ENCODE peak calls at places on chromosomes 12 and 14, in ten cellular contexts. C, F, I, W, X, H, U, R, P and O are unnamed samples.

GRCh38 chr14:22226381-22226780 is 362.6 kb downstream of the DAD1 start:
- DNase-seq in C (peak), F (no peak), I (no peak), W (no peak), X (no peak), H (no peak), U (peak), R (no peak), P (peak), O (no peak)

GRCh38 chr14:93184391-93185332 is at the start of the genes LYSET and MOAP1:
- DNase-seq in C (peak), F (peak), I (peak), W (peak), X (peak), H (peak), U (peak), R (peak), P (peak), O (peak)

GRCh38 chr14:39974036-39974435 is 541.8 kb upstream of the FBXO33 start:
- DNase-seq in C (no peak), F (no peak), I (no peak), W (no peak), X (no peak), H (no peak), U (no peak), R (no peak), P (no peak), O (no peak)

GRCh38 chr12:113479578-113480335 is 8.1 kb upstream of the LHX5 start:
- DNase-seq in C (no peak), F (no peak), I (no peak), W (no peak), X (peak), H (peak), U (no peak), R (peak), P (no peak), O (no peak)

GRCh38 chr12:91858186-91858585 is 287.5 kb downstream of the BTG1 start:
- DNase-seq in C (no peak), F (no peak), I (no peak), W (no peak), X (no peak), H (no peak), U (no peak), R (no peak), P (no peak), O (no peak)

GRCh38 chr14:51511265-51511664 is 140.4 kb upstream of the FRMD6 start:
- DNase-seq in C (no peak), F (no peak), I (no peak), W (no peak), X (no peak), H (no peak), U (no peak), R (no peak), P (no peak), O (no peak)

GRCh38 chr14:53751650-53752049 is 205.0 kb downstream of the BMP4 start:
- DNase-seq in C (no peak), F (no peak), I (no peak), W (no peak), X (no peak), H (no peak), U (no peak), R (no peak), P (no peak), O (no peak)

GRCh38 chr12:55935742-55936151 is 4.8 kb downstream of the DGKA start:
- DNase-seq in C (no peak), F (no peak), I (no peak), W (no peak), X (no peak), H (peak), U (no peak), R (peak), P (no peak), O (no peak)

GRCh38 chr12:40692617-40693502 is 621 bp downstream of the CNTN1 start:
- DNase-seq in C (no peak), F (no peak), I (no peak), W (no peak), X (no peak), H (no peak), U (peak), R (peak), P (no peak), O (no peak)

GRCh38 chr14:103522028-103522581 is 525 bp downstream of the CKB start:
- DNase-seq in C (no peak), F (no peak), I (no peak), W (no peak), X (no peak), H (no peak), U (no peak), R (peak), P (peak), O (no peak)

GRCh38 chr12:128702344-128702743 is 121.4 kb downstream of the SLC15A4 start:
- DNase-seq in C (no peak), F (no peak), I (no peak), W (no peak), X (no peak), H (no peak), U (no peak), R (no peak), P (no peak), O (no peak)

GRCh38 chr12:57842342-57843294 is 3.9 kb downstream of the CTDSP2 start:
- DNase-seq in C (peak), F (no peak), I (no peak), W (no peak), X (no peak), H (peak), U (no peak), R (no peak), P (no peak), O (no peak)

GRCh38 chr14:44914849-44915248 is 46.9 kb downstream of the KLHL28 start:
- DNase-seq in C (peak), F (no peak), I (no peak), W (no peak), X (peak), H (peak), U (peak), R (no peak), P (no peak), O (no peak)

GRCh38 chr14:54337314-54337713 is 59.5 kb upstream of the CDKN3 start:
- DNase-seq in C (no peak), F (no peak), I (no peak), W (no peak), X (no peak), H (no peak), U (no peak), R (no peak), P (no peak), O (no peak)

GRCh38 chr14:81400852-81401251 is 728 bp upstream of the STON2 start:
- DNase-seq in C (no peak), F (peak), I (no peak), W (peak), X (no peak), H (peak), U (peak), R (no peak), P (no peak), O (peak)

GRCh38 chr14:77848031-77848430 is 48.1 kb downstream of the ADCK1 start:
- DNase-seq in C (no peak), F (no peak), I (no peak), W (no peak), X (no peak), H (peak), U (no peak), R (no peak), P (no peak), O (no peak)

GRCh38 chr12:106147956-106148355 is 9.2 kb upstream of the NUAK1 start:
- DNase-seq in C (no peak), F (peak), I (no peak), W (peak), X (no peak), H (no peak), U (no peak), R (no peak), P (no peak), O (no peak)

GRCh38 chr12:53047221-53048032 is 2.4 kb upstream of the TNS2 start:
- DNase-seq in C (peak), F (peak), I (peak), W (peak), X (peak), H (peak), U (peak), R (peak), P (peak), O (no peak)

GRCh38 chr14:34081126-34081575 is 130.3 kb upstream of the EGLN3 start:
- DNase-seq in C (no peak), F (no peak), I (no peak), W (no peak), X (no peak), H (peak), U (no peak), R (no peak), P (no peak), O (no peak)

GRCh38 chr14:51750542-51750941 is 98.8 kb downstream of the FRMD6 start:
- DNase-seq in C (peak), F (no peak), I (no peak), W (no peak), X (peak), H (no peak), U (peak), R (no peak), P (no peak), O (no peak)

GRCh38 chr12:67472551-67472950 is 176.0 kb upstream of the DYRK2 start:
- DNase-seq in C (no peak), F (no peak), I (no peak), W (peak), X (no peak), H (no peak), U (no peak), R (no peak), P (no peak), O (no peak)

GRCh38 chr14:28609228-28609828 is 157.3 kb upstream of the FOXG1 start:
- DNase-seq in C (peak), F (peak), I (no peak), W (no peak), X (peak), H (peak), U (peak), R (no peak), P (no peak), O (no peak)

GRCh38 chr14:103576371-103577024 is 13.7 kb downstream of the COA8 start:
- DNase-seq in C (no peak), F (peak), I (no peak), W (peak), X (no peak), H (peak), U (peak), R (peak), P (no peak), O (peak)

GRCh38 chr14:55832122-55832911 is 252.3 kb downstream of the KTN1 start:
- DNase-seq in C (no peak), F (peak), I (no peak), W (no peak), X (peak), H (no peak), U (peak), R (no peak), P (no peak), O (no peak)
- H3K4me3 ChIP-seq in C (no peak), F (no peak), I (no peak), W (no peak), X (no peak), H (no peak), U (peak), R (no peak), P (no peak), O (no peak)

DNA sequence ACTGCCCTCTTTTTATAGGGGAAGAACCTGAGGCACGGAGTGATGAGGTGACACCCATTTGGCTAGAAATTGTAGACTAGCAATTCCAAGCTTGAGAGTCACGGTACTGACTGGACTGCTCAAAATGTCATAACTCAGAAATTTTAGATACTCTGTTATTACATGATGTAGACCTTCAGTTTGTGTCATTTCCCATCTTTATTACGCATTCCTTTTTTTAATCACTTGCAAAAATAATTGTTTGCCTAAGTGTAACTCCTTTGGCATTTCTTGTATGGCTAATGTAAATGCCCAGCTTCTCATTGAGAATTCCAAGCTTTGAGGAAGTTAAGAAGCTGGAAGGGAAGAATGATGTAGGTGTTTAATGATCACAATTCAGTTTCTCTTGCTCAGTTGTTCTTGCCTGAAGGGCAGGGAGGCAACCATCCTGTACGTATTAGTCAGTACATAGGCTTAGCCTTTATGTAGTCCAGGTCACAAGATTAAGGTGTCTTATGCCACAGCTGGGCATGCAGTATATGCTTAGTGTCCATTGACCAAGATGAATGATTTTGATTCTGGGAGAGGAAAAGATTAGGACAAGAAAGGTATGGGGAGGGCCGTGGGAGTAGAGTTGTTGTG is 68.2 kb upstream of the EVL start:
- DNase-seq in C (no peak), F (no peak), I (no peak), W (no peak), X (no peak), H (no peak), U (no peak), R (no peak), P (no peak), O (no peak)
- H3K27ac ChIP-seq in C (no peak), F (no peak), I (no peak), W (no peak), X (no peak), H (no peak), U (no peak), R (no peak), P (no peak), O (no peak)

GRCh38 chr12:131929530-131930456 is 717 bp downstream of the PUS1 start:
- DNase-seq in C (peak), F (no peak), I (no peak), W (no peak), X (no peak), H (peak), U (peak), R (no peak), P (peak), O (no peak)

GRCh38 chr12:131930510-131930909 is 1.4 kb downstream of the PUS1 start:
- DNase-seq in C (no peak), F (no peak), I (no peak), W (no peak), X (no peak), H (no peak), U (no peak), R (no peak), P (no peak), O (no peak)

GRCh38 chr12:131928765-131929529 is at the start of gene PUS1:
- DNase-seq in C (peak), F (peak), I (peak), W (peak), X (peak), H (peak), U (peak), R (peak), P (peak), O (peak)

GRCh38 chr12:131928080-131928764 is 854 bp upstream of the PUS1 start:
- DNase-seq in C (no peak), F (no peak), I (no peak), W (no peak), X (no peak), H (peak), U (peak), R (no peak), P (peak), O (no peak)

GRCh38 chr12:131927110-131928079 is 1.7 kb upstream of the PUS1 start:
- DNase-seq in C (no peak), F (no peak), I (no peak), W (no peak), X (no peak), H (no peak), U (no peak), R (peak), P (no peak), O (no peak)
- H3K4me3 ChIP-seq in C (no peak), F (no peak), I (no peak), W (no peak), X (no peak), H (no peak), U (no peak), R (no peak), P (no peak), O (no peak)

GRCh38 chr14:69615471-69616407 is 4.3 kb downstream of the SUSD6 start:
- DNase-seq in C (peak), F (peak), I (peak), W (peak), X (no peak), H (peak), U (no peak), R (no peak), P (peak), O (no peak)
- H3K27ac ChIP-seq in C (peak), F (peak), I (peak), W (peak), X (no peak), H (peak), U (no peak), R (peak), P (peak), O (peak)

DNA sequence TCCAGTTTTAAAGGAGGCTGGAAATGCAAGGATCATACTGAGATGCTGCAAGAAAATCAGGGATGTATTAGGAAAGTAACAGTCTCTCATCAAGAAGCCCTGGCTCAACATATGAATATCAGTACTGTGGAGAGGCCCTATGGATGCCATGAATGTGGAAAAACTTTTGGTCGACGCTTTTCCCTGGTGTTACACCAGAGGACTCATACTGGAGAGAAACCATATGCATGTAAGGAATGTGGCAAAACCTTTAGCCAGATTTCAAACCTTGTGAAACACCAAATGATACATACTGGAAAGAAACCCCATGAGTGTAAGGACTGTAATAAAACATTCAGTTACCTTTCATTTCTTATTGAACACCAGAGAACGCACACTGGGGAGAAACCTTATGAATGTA is 24.5 kb downstream of the ZNF891 start:
- DNase-seq in C (no peak), F (no peak), I (no peak), W (no peak), X (no peak), H (peak), U (peak), R (no peak), P (no peak), O (no peak)
- H3K4me3 ChIP-seq in C (no peak), F (no peak), I (no peak), W (no peak), X (no peak), H (no peak), U (no peak), R (no peak), P (peak), O (peak)

GRCh38 chr12:47102845-47103666 is 23.3 kb upstream of the AMIGO2 start:
- DNase-seq in C (no peak), F (no peak), I (no peak), W (no peak), X (no peak), H (peak), U (no peak), R (no peak), P (no peak), O (no peak)

GRCh38 chr12:47097276-47097896 is 17.6 kb upstream of the AMIGO2 start:
- DNase-seq in C (no peak), F (no peak), I (no peak), W (no peak), X (no peak), H (no peak), U (peak), R (no peak), P (no peak), O (no peak)

GRCh38 chr12:47098099-47098498 is 18.3 kb upstream of the AMIGO2 start:
- DNase-seq in C (no peak), F (no peak), I (no peak), W (no peak), X (no peak), H (no peak), U (no peak), R (no peak), P (no peak), O (no peak)

GRCh38 chr12:47102406-47102805 is 22.6 kb upstream of the AMIGO2 start:
- DNase-seq in C (no peak), F (no peak), I (no peak), W (no peak), X (no peak), H (no peak), U (no peak), R (no peak), P (no peak), O (no peak)

GRCh38 chr12:47100146-47100545 is 20.4 kb upstream of the AMIGO2 start:
- DNase-seq in C (no peak), F (no peak), I (no peak), W (no peak), X (no peak), H (no peak), U (no peak), R (no peak), P (no peak), O (no peak)
- H3K27ac ChIP-seq in C (no peak), F (no peak), I (no peak), W (no peak), X (no peak), H (no peak), U (no peak), R (no peak), P (no peak), O (peak)